ENCODE peak calls at places on chromosomes 11 and 22, in five cellular contexts. F, L, N, G and P are unnamed samples.

GRCh38 chr11:75826463-75827220 is 11.6 kb downstream of the UVRAG start:
- DNase-seq in F (peak; percentile 47), L (no peak), N (no peak), G (no peak), P (peak; percentile 34)

GRCh38 chr22:23530106-23530505 is 50.0 kb downstream of the IGLL1 start:
- DNase-seq in F (no peak), L (no peak), N (no peak), G (no peak), P (no peak)

GRCh38 chr11:1890856-1891830 is 552 bp downstream of the PRR33 start:
- DNase-seq in F (no peak), L (no peak), N (no peak), G (peak; percentile 79), P (no peak)

GRCh38 chr11:65501530-65502273 is 2.9 kb downstream of the MALAT1 start:
- DNase-seq in F (no peak), L (no peak), N (no peak), G (no peak), P (peak; percentile 51)

GRCh38 chr11:72776844-72777754 is 16.7 kb downstream of the STARD10 start:
- DNase-seq in F (no peak), L (no peak), N (no peak), G (no peak), P (no peak)

GRCh38 chr11:47415949-47416472 is 7.6 kb downstream of the SLC39A13 start:
- DNase-seq in F (peak; percentile 43), L (peak; percentile 89), N (peak; percentile 80), G (peak; percentile 90), P (peak; percentile 87)

GRCh38 chr11:65524747-65525658 is at the start of gene SCYL1:
- DNase-seq in F (peak; percentile 79), L (peak; percentile 70), N (no peak), G (peak; percentile 81), P (peak; percentile 60)

GRCh38 chr11:111370902-111371578 is 8.0 kb downstream of the POU2AF1 start:
- DNase-seq in F (no peak), L (no peak), N (no peak), G (no peak), P (no peak)

GRCh38 chr11:86617502-86617901 is 54.9 kb downstream of the ME3 start:
- DNase-seq in F (no peak), L (no peak), N (no peak), G (no peak), P (no peak)

GRCh38 chr11:61697093-61697492 is 16.9 kb downstream of the DAGLA start:
- DNase-seq in F (no peak), L (peak; percentile 98), N (no peak), G (no peak), P (peak; percentile 87)

GRCh38 chr11:499201-500076 is 7.6 kb downstream of the RNH1 start:
- DNase-seq in F (no peak), L (no peak), N (no peak), G (peak; percentile 14), P (no peak)

GRCh38 chr11:114163231-114163631 is 103.7 kb downstream of the ZBTB16 start:
- DNase-seq in F (no peak), L (peak; percentile 59), N (no peak), G (no peak), P (peak; percentile 69)

GRCh38 chr11:120326845-120327281 is 1.8 kb downstream of the TLCD5 start:
- DNase-seq in F (no peak), L (peak; percentile 64), N (no peak), G (no peak), P (no peak)

GRCh38 chr11:72072348-72072747 is 8.0 kb downstream of the NUMA1 start:
- DNase-seq in F (peak; percentile 12), L (peak; percentile 91), N (no peak), G (no peak), P (peak; percentile 70)

GRCh38 chr11:80925291-80925690 is 1484.5 kb upstream of the TENM4 start:
- DNase-seq in F (no peak), L (no peak), N (no peak), G (no peak), P (no peak)

GRCh38 chr11:32034149-32034548 is 56.7 kb upstream of the RCN1 start:
- DNase-seq in F (no peak), L (no peak), N (no peak), G (no peak), P (peak; percentile 80)

GRCh38 chr11:75447415-75447814 is 14.4 kb upstream of the KLHL35 start:
- DNase-seq in F (no peak), L (no peak), N (no peak), G (no peak), P (no peak)

GRCh38 chr11:100687032-100687629 is at the start of gene ARHGAP42:
- DNase-seq in F (peak; percentile 92), L (peak; percentile 72), N (no peak), G (peak; percentile 78), P (peak; percentile 68)

GRCh38 chr22:29117799-29118477 is 45.1 kb downstream of the KREMEN1 start:
- DNase-seq in F (no peak), L (no peak), N (no peak), G (no peak), P (no peak)

GRCh38 chr11:35990816-35991215 is 47.0 kb downstream of the LDLRAD3 start:
- DNase-seq in F (no peak), L (no peak), N (no peak), G (no peak), P (no peak)

GRCh38 chr11:129766858-129767604 is 48.6 kb upstream of the TMEM45B start:
- DNase-seq in F (peak; percentile 80), L (peak; percentile 69), N (no peak), G (no peak), P (peak; percentile 17)

GRCh38 chr11:128757886-128758612 is 64.2 kb downstream of the FLI1 start:
- DNase-seq in F (no peak), L (peak; percentile 20), N (no peak), G (no peak), P (no peak)

GRCh38 chr22:19287076-19287724 is 4.3 kb downstream of the CLTCL1 start:
- DNase-seq in F (peak; percentile 62), L (peak; percentile 54), N (no peak), G (peak; percentile 43), P (peak; percentile 96)

GRCh38 chr11:33500331-33500730 is 200.3 kb downstream of the C11orf91 start:
- DNase-seq in F (no peak), L (no peak), N (no peak), G (no peak), P (no peak)

GRCh38 chr11:66333896-66334604 is 2.2 kb downstream of the RIN1 start:
- DNase-seq in F (peak; percentile 34), L (no peak), N (no peak), G (no peak), P (no peak)

GRCh38 chr11:77065878-77066228 is 918 bp upstream of the CAPN5 start:
- DNase-seq in F (peak; percentile 42), L (no peak), N (no peak), G (peak; percentile 54), P (no peak)

GRCh38 chr11:113876074-113876797 is 864 bp upstream of the USP28 start:
- DNase-seq in F (no peak), L (no peak), N (no peak), G (no peak), P (no peak)

GRCh38 chr11:101407324-101407723 is 176.5 kb downstream of the TRPC6 start:
- DNase-seq in F (no peak), L (no peak), N (no peak), G (no peak), P (no peak)

GRCh38 chr11:134644489-134645456 is 232.7 kb upstream of the B3GAT1 start:
- DNase-seq in F (no peak), L (no peak), N (no peak), G (no peak), P (no peak)

GRCh38 chr11:85310479-85310878 is 316.7 kb downstream of the DLG2 start:
- DNase-seq in F (no peak), L (no peak), N (no peak), G (no peak), P (no peak)
- H3K27ac ChIP-seq in F (no peak overlapping the region), L (no peak overlapping the region), N (no peak overlapping the region), G (no peak overlapping the region), P (no peak overlapping the region)

GRCh38 chr22:46087336-46087690 is 63.0 kb upstream of the PPARA start:
- DNase-seq in F (no peak), L (no peak), N (no peak), G (no peak), P (no peak)
- H3K27ac ChIP-seq in F (no peak overlapping the region), L (peak overlapping the region; percentile 99), N (peak overlapping the region; percentile 96), G (peak overlapping the region; percentile 98), P (peak overlapping the region; percentile 94)

GRCh38 chr22:27132400-27132799 is 475.0 kb downstream of the MIAT start:
- DNase-seq in F (no peak), L (no peak), N (no peak), G (no peak), P (no peak)

GRCh38 chr22:27132896-27133500 is 475.6 kb downstream of the MIAT start:
- DNase-seq in F (no peak), L (no peak), N (no peak), G (no peak), P (no peak)

GRCh38 chr22:27135582-27135981 is 478.2 kb downstream of the MIAT start:
- DNase-seq in F (no peak), L (no peak), N (no peak), G (no peak), P (no peak)

GRCh38 chr22:27136596-27136995 is 479.2 kb downstream of the MIAT start:
- DNase-seq in F (no peak), L (no peak), N (no peak), G (no peak), P (no peak)

DNA sequence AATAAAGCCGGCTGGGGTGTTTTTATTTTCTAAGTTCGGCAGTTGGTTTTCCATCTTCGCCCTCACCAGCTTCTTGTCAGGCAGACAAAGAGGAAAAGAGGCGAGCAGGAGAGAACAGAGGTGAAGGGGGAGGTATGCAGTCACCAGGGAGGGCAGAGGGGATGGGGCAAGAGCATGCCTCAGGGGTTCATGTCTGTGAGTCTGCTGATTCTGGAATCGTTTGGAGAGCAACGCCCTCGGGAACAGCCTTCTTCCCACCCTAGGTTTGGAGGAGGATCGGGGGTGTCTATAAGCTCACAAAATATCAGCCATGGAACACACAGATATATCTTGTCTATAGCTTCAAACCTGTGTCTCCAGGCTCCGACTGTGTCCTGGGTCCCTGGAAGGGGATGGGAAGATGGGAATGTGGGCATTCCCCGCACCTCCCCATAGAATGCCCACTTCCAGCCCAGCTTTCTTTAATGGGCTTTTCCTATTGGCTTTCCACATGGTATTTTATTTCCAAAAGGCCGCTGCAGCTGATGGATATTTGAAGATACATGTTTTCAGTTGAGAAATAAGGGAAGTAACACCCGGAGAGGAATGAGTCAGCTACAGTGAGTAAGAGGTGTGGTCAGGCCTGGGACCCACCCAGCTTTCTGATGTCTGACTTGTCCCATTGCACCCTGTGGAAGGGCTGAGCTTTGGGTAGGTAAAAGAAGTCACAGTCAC is 476.7 kb downstream of the MIAT start:
- DNase-seq in F (no peak), L (peak; percentile 43), N (no peak), G (peak; percentile 57), P (peak; percentile 89)
- H3K27ac ChIP-seq in F (no peak overlapping the region), L (no peak overlapping the region), N (no peak overlapping the region), G (no peak overlapping the region), P (no peak overlapping the region)

DNA sequence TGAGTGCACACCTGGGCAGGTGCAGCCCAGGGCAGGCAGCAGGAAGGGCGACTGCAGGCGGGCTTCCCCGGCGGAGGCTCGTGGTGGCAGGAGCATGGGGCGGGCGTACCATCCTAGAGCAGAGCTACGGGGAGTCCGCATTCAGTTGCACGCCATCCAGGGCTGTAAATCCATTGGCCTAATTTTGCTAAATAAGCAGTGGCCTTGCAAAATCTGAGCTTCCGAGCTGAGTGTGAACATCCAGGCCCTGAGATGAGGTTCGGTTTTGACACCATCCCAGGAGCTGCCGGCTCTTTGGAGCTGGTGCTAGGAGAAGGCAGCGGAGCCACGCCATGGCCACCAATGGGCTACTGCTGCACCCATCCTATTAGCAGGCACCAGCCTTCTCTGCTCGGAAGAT is 664.8 kb downstream of the BRD1 start:
- DNase-seq in F (no peak), L (no peak), N (no peak), G (no peak), P (no peak)
- H3K27ac ChIP-seq in F (no peak overlapping the region), L (no peak overlapping the region), N (no peak overlapping the region), G (no peak overlapping the region), P (no peak overlapping the region)